ENCODE peak calls at places on chromosome 1, in nine cellular contexts. I is aorta, Z is HT1080, H is brain microvascular endothelial cell, B is mucosa of gallbladder, R is AG08395, E is C1 segment of cervical spinal cord, V is posterior cingulate gyrus, Q is NCI-H1436. M is an unnamed sample.

GRCh38 chr1:185864331-185864730 is 130.1 kb downstream of the HMCN1 start:
- DNase-seq in I (no peak), Z (no peak), H (no peak), B (no peak), R (no peak), E (no peak), V (no peak), Q (no peak), M (no peak)

GRCh38 chr1:44359234-44359937 is 4.3 kb upstream of the ERI3 start:
- DNase-seq in I (no peak), Z (no peak), H (no peak), B (no peak), R (no peak), E (no peak), V (no peak), Q (no peak), M (no peak)

GRCh38 chr1:209839875-209840491 is 12.2 kb downstream of the UTP25 start:
- DNase-seq in I (no peak), Z (peak), H (peak), B (no peak), R (peak), E (no peak), V (no peak), Q (no peak), M (no peak)

GRCh38 chr1:94036721-94037120 is 84.2 kb downstream of the ABCA4 start:
- DNase-seq in I (no peak), Z (no peak), H (no peak), B (no peak), R (no peak), E (no peak), V (no peak), Q (no peak), M (no peak)

GRCh38 chr1:225891229-225891972 is 2.5 kb upstream of the LEFTY1 start:
- DNase-seq in I (no peak), Z (peak), H (no peak), B (peak), R (no peak), E (no peak), V (no peak), Q (no peak), M (no peak)

GRCh38 chr1:102899935-102900334 is 208.4 kb downstream of the COL11A1 start:
- DNase-seq in I (no peak), Z (no peak), H (no peak), B (no peak), R (no peak), E (no peak), V (no peak), Q (no peak), M (no peak)

GRCh38 chr1:115320368-115320767 is 17.7 kb downstream of the NGF start:
- DNase-seq in I (no peak), Z (peak), H (no peak), B (no peak), R (no peak), E (no peak), V (no peak), Q (no peak), M (no peak)

GRCh38 chr1:233233508-233234040 is 62.0 kb downstream of the PCNX2 start:
- DNase-seq in I (no peak), Z (no peak), H (no peak), B (no peak), R (no peak), E (no peak), V (no peak), Q (no peak), M (no peak)

GRCh38 chr1:229209816-229210215 is 61.1 kb upstream of the RAB4A start:
- DNase-seq in I (no peak), Z (no peak), H (peak), B (no peak), R (no peak), E (no peak), V (no peak), Q (no peak), M (no peak)

GRCh38 chr1:42658880-42659337 is 686 bp downstream of the PPIH start:
- DNase-seq in I (no peak), Z (no peak), H (peak), B (no peak), R (peak), E (no peak), V (no peak), Q (no peak), M (no peak)

GRCh38 chr1:162081316-162081715 is 11.8 kb downstream of the NOS1AP start:
- DNase-seq in I (peak), Z (peak), H (no peak), B (no peak), R (no peak), E (no peak), V (no peak), Q (no peak), M (no peak)

GRCh38 chr1:199774433-199775089 is 252.9 kb upstream of the NR5A2 start:
- DNase-seq in I (no peak), Z (peak), H (peak), B (peak), R (no peak), E (no peak), V (no peak), Q (no peak), M (no peak)

GRCh38 chr1:16421201-16421600 is 16.0 kb downstream of the SPATA21 start:
- DNase-seq in I (no peak), Z (no peak), H (no peak), B (no peak), R (no peak), E (no peak), V (no peak), Q (no peak), M (no peak)

GRCh38 chr1:231159963-231160761 is 1.7 kb upstream of the TRIM67 start:
- DNase-seq in I (no peak), Z (no peak), H (no peak), B (no peak), R (no peak), E (no peak), V (no peak), Q (no peak), M (no peak)

M was measured in gastrocnemius medialis.